ENCODE peak calls at places on chromosomes 5 and 9, in five cellular contexts. One of them, this sample, is unnamed.

GRCh38 chr5:80921026-80921425 is 39.1 kb upstream of the RASGRF2 start:
- DNase-seq in mucosa of descending colon: no peak
- DNase-seq in A549: no peak
- DNase-seq in epithelial cell of esophagus: peak
- DNase-seq in HFF-Myc: no peak
- DNase-seq in this sample: no peak

GRCh38 chr5:74196233-74196632 is 444.3 kb downstream of the ENC1 start:
- DNase-seq in mucosa of descending colon: no peak
- DNase-seq in HFF-Myc: no peak
- DNase-seq in epithelial cell of esophagus: no peak
- DNase-seq in A549: no peak
- DNase-seq in this sample: no peak

GRCh38 chr9:98523231-98523901 is 185.4 kb downstream of the GABBR2 start:
- DNase-seq in epithelial cell of esophagus: peak
- DNase-seq in mucosa of descending colon: no peak
- DNase-seq in HFF-Myc: no peak
- DNase-seq in A549: peak
- DNase-seq in this sample: no peak

GRCh38 chr5:85375525-85375924 is 990.8 kb upstream of the EDIL3 start:
- DNase-seq in mucosa of descending colon: no peak
- DNase-seq in HFF-Myc: no peak
- DNase-seq in epithelial cell of esophagus: no peak
- DNase-seq in A549: no peak
- DNase-seq in this sample: no peak

GRCh38 chr5:108193021-108193795 is 188.7 kb downstream of the FBXL17 start:
- DNase-seq in epithelial cell of esophagus: no peak
- DNase-seq in HFF-Myc: peak
- DNase-seq in mucosa of descending colon: no peak
- DNase-seq in A549: peak
- DNase-seq in this sample: peak

GRCh38 chr5:10702040-10702629 is 58.9 kb downstream of the DAP start:
- DNase-seq in mucosa of descending colon: no peak
- DNase-seq in epithelial cell of esophagus: peak
- DNase-seq in HFF-Myc: no peak
- DNase-seq in A549: no peak
- DNase-seq in this sample: peak

GRCh38 chr5:120146787-120147186 is 317.3 kb upstream of the PRR16 start:
- DNase-seq in mucosa of descending colon: no peak
- DNase-seq in epithelial cell of esophagus: peak
- DNase-seq in HFF-Myc: no peak
- DNase-seq in A549: no peak
- DNase-seq in this sample: no peak

GRCh38 chr5:39197556-39197955 is 21.8 kb downstream of the FYB1 start:
- DNase-seq in epithelial cell of esophagus: peak
- DNase-seq in A549: peak
- DNase-seq in mucosa of descending colon: no peak
- DNase-seq in HFF-Myc: no peak
- DNase-seq in this sample: no peak

GRCh38 chr5:169433221-169433651 is 132.3 kb upstream of the SLIT3 start:
- DNase-seq in HFF-Myc: no peak
- DNase-seq in A549: no peak
- DNase-seq in mucosa of descending colon: no peak
- DNase-seq in epithelial cell of esophagus: no peak
- DNase-seq in this sample: no peak

GRCh38 chr5:81631124-81631523 is 119.8 kb downstream of the SSBP2 start:
- DNase-seq in A549: no peak
- DNase-seq in HFF-Myc: no peak
- DNase-seq in epithelial cell of esophagus: no peak
- DNase-seq in mucosa of descending colon: no peak
- DNase-seq in this sample: no peak

GRCh38 chr5:179860301-179860700 is 1.7 kb upstream of the MRNIP start:
- DNase-seq in HFF-Myc: no peak
- DNase-seq in mucosa of descending colon: no peak
- DNase-seq in A549: no peak
- DNase-seq in epithelial cell of esophagus: no peak
- DNase-seq in this sample: no peak

GRCh38 chr5:157600252-157600651 is 24.7 kb upstream of the ADAM19 start:
- DNase-seq in mucosa of descending colon: no peak
- DNase-seq in HFF-Myc: no peak
- DNase-seq in epithelial cell of esophagus: no peak
- DNase-seq in A549: no peak
- DNase-seq in this sample: no peak

GRCh38 chr5:35136386-35136785 is 88.6 kb upstream of the AGXT2 start:
- DNase-seq in HFF-Myc: peak
- DNase-seq in A549: peak
- DNase-seq in epithelial cell of esophagus: peak
- DNase-seq in mucosa of descending colon: no peak
- DNase-seq in this sample: peak

GRCh38 chr5:151772868-151773561 is 1.3 kb downstream of the G3BP1 start:
- DNase-seq in A549: no peak
- DNase-seq in epithelial cell of esophagus: peak
- DNase-seq in HFF-Myc: no peak
- DNase-seq in mucosa of descending colon: peak
- DNase-seq in this sample: no peak

GRCh38 chr9:34171753-34172535 is 6.9 kb upstream of the UBAP1 start:
- DNase-seq in A549: no peak
- DNase-seq in epithelial cell of esophagus: no peak
- DNase-seq in mucosa of descending colon: peak
- DNase-seq in HFF-Myc: no peak
- DNase-seq in this sample: no peak

GRCh38 chr5:3595102-3595961 is at the start of gene IRX1:
- DNase-seq in mucosa of descending colon: no peak
- DNase-seq in HFF-Myc: no peak
- DNase-seq in A549: no peak
- DNase-seq in epithelial cell of esophagus: peak
- DNase-seq in this sample: no peak

GRCh38 chr9:137643921-137644320 is 25.1 kb downstream of the EHMT1 start:
- DNase-seq in A549: no peak
- DNase-seq in mucosa of descending colon: no peak
- DNase-seq in HFF-Myc: no peak
- DNase-seq in epithelial cell of esophagus: no peak
- DNase-seq in this sample: no peak

GRCh38 chr5:12023614-12024241 is 119.5 kb upstream of the CTNND2 start:
- DNase-seq in epithelial cell of esophagus: peak
- DNase-seq in HFF-Myc: peak
- DNase-seq in mucosa of descending colon: peak
- DNase-seq in A549: peak
- DNase-seq in this sample: no peak

GRCh38 chr9:16207161-16207560 is 654.3 kb downstream of the CCDC171 start:
- DNase-seq in HFF-Myc: no peak
- DNase-seq in epithelial cell of esophagus: no peak
- DNase-seq in A549: no peak
- DNase-seq in mucosa of descending colon: no peak
- DNase-seq in this sample: no peak

GRCh38 chr5:152689275-152689711 is 284.2 kb upstream of the NMUR2 start:
- DNase-seq in A549: no peak
- DNase-seq in HFF-Myc: no peak
- DNase-seq in mucosa of descending colon: no peak
- DNase-seq in epithelial cell of esophagus: peak
- DNase-seq in this sample: no peak

GRCh38 chr9:88106492-88106891 is 31.8 kb downstream of the SPATA31C2 start:
- DNase-seq in mucosa of descending colon: peak
- DNase-seq in epithelial cell of esophagus: peak
- DNase-seq in A549: peak
- DNase-seq in HFF-Myc: no peak
- DNase-seq in this sample: peak

GRCh38 chr5:76715484-76715733 is 517 bp upstream of the F2R start:
- DNase-seq in mucosa of descending colon: peak
- DNase-seq in HFF-Myc: no peak
- DNase-seq in epithelial cell of esophagus: no peak
- DNase-seq in A549: no peak
- DNase-seq in this sample: no peak

GRCh38 chr5:73822989-73823339 is 197.0 kb downstream of the ARHGEF28 start:
- DNase-seq in A549: peak
- DNase-seq in epithelial cell of esophagus: peak
- DNase-seq in HFF-Myc: no peak
- DNase-seq in mucosa of descending colon: no peak
- DNase-seq in this sample: no peak

GRCh38 chr5:60382761-60383160 is 317.2 kb downstream of the DEPDC1B start:
- DNase-seq in epithelial cell of esophagus: peak
- DNase-seq in HFF-Myc: peak
- DNase-seq in mucosa of descending colon: no peak
- DNase-seq in A549: peak
- DNase-seq in this sample: no peak

GRCh38 chr9:20015427-20015931 is 226.6 kb upstream of the SLC24A2 start:
- DNase-seq in mucosa of descending colon: no peak
- DNase-seq in HFF-Myc: no peak
- DNase-seq in epithelial cell of esophagus: no peak
- DNase-seq in A549: no peak
- DNase-seq in this sample: no peak

GRCh38 chr5:156423597-156423996 is 96.6 kb downstream of the SGCD start:
- DNase-seq in A549: no peak
- DNase-seq in mucosa of descending colon: no peak
- DNase-seq in epithelial cell of esophagus: no peak
- DNase-seq in HFF-Myc: no peak
- DNase-seq in this sample: no peak

GRCh38 chr5:141787376-141787775 is 90.8 kb downstream of the PCDH1 start:
- DNase-seq in mucosa of descending colon: no peak
- DNase-seq in A549: no peak
- DNase-seq in epithelial cell of esophagus: peak
- DNase-seq in HFF-Myc: no peak
- DNase-seq in this sample: no peak

GRCh38 chr5:143217065-143217803 is 186.3 kb downstream of the NR3C1 start:
- DNase-seq in A549: no peak
- DNase-seq in mucosa of descending colon: no peak
- DNase-seq in HFF-Myc: no peak
- DNase-seq in epithelial cell of esophagus: peak
- DNase-seq in this sample: no peak

GRCh38 chr9:10045598-10045997 is 567.2 kb downstream of the PTPRD start:
- DNase-seq in mucosa of descending colon: no peak
- DNase-seq in epithelial cell of esophagus: peak
- DNase-seq in HFF-Myc: no peak
- DNase-seq in A549: peak
- DNase-seq in this sample: no peak

GRCh38 chr5:1294839-1295649 is at the start of gene TERT:
- DNase-seq in HFF-Myc: no peak
- DNase-seq in A549: peak
- DNase-seq in epithelial cell of esophagus: no peak
- DNase-seq in mucosa of descending colon: peak
- DNase-seq in this sample: no peak

GRCh38 chr5:107508083-107508482 is 162.7 kb downstream of the EFNA5 start:
- DNase-seq in epithelial cell of esophagus: no peak
- DNase-seq in A549: no peak
- DNase-seq in HFF-Myc: no peak
- DNase-seq in mucosa of descending colon: no peak
- DNase-seq in this sample: no peak

GRCh38 chr9:79575560-79575959 is 3.8 kb downstream of the TLE4 start:
- DNase-seq in A549: no peak
- DNase-seq in mucosa of descending colon: no peak
- DNase-seq in HFF-Myc: no peak
- DNase-seq in epithelial cell of esophagus: no peak
- DNase-seq in this sample: no peak

GRCh38 chr9:109320338-109320733 is 523 bp downstream of the EPB41L4B start:
- DNase-seq in A549: no peak
- DNase-seq in epithelial cell of esophagus: no peak
- DNase-seq in HFF-Myc: no peak
- DNase-seq in mucosa of descending colon: no peak
- DNase-seq in this sample: no peak

GRCh38 chr5:178455480-178455835 is 134.7 kb downstream of the COL23A1 start:
- DNase-seq in A549: no peak
- DNase-seq in epithelial cell of esophagus: no peak
- DNase-seq in HFF-Myc: no peak
- DNase-seq in mucosa of descending colon: no peak
- DNase-seq in this sample: no peak

GRCh38 chr5:31455172-31455571 is 76.7 kb downstream of the DROSHA start:
- DNase-seq in mucosa of descending colon: no peak
- DNase-seq in HFF-Myc: no peak
- DNase-seq in A549: no peak
- DNase-seq in epithelial cell of esophagus: no peak
- DNase-seq in this sample: no peak

GRCh38 chr9:134179595-134179917 is 15.2 kb upstream of the RNU6ATAC start:
- DNase-seq in HFF-Myc: no peak
- DNase-seq in epithelial cell of esophagus: no peak
- DNase-seq in A549: no peak
- DNase-seq in mucosa of descending colon: no peak
- DNase-seq in this sample: no peak

GRCh38 chr5:81825237-81825636 is 74.3 kb upstream of the SSBP2 start:
- DNase-seq in A549: peak
- DNase-seq in HFF-Myc: no peak
- DNase-seq in epithelial cell of esophagus: peak
- DNase-seq in mucosa of descending colon: peak
- DNase-seq in this sample: peak

GRCh38 chr9:124052401-124052800 is 40.8 kb downstream of the LHX2 start:
- DNase-seq in A549: no peak
- DNase-seq in mucosa of descending colon: no peak
- DNase-seq in HFF-Myc: no peak
- DNase-seq in epithelial cell of esophagus: no peak
- DNase-seq in this sample: no peak

GRCh38 chr9:124050955-124051354 is 39.4 kb downstream of the LHX2 start:
- DNase-seq in HFF-Myc: no peak
- DNase-seq in mucosa of descending colon: no peak
- DNase-seq in epithelial cell of esophagus: no peak
- DNase-seq in A549: no peak
- DNase-seq in this sample: no peak

GRCh38 chr9:124054671-124055212 is 43.2 kb downstream of the LHX2 start:
- DNase-seq in HFF-Myc: no peak
- DNase-seq in A549: peak
- DNase-seq in epithelial cell of esophagus: peak
- DNase-seq in mucosa of descending colon: no peak
- DNase-seq in this sample: peak
- TF ChIP-seq CTCF in HFF-Myc: no peak
- TF ChIP-seq CTCF in A549: no peak
- TF ChIP-seq CTCF in epithelial cell of esophagus: no peak
- TF ChIP-seq CTCF in mucosa of descending colon: no peak
- TF ChIP-seq CTCF in this sample: peak

GRCh38 chr9:38620483-38621433 is at the start of gene ANKRD18A:
- DNase-seq in A549: peak
- DNase-seq in mucosa of descending colon: peak
- DNase-seq in HFF-Myc: peak
- DNase-seq in epithelial cell of esophagus: peak
- DNase-seq in this sample: no peak
- TF ChIP-seq CTCF in A549: peak
- TF ChIP-seq CTCF in mucosa of descending colon: peak
- TF ChIP-seq CTCF in HFF-Myc: peak
- TF ChIP-seq CTCF in epithelial cell of esophagus: peak
- TF ChIP-seq CTCF in this sample: peak

GRCh38 chr9:68678430-68678829 is 26.6 kb upstream of the PIP5K1B start:
- DNase-seq in epithelial cell of esophagus: no peak
- DNase-seq in mucosa of descending colon: no peak
- DNase-seq in HFF-Myc: no peak
- DNase-seq in A549: peak
- DNase-seq in this sample: no peak
- TF ChIP-seq CTCF in epithelial cell of esophagus: no peak
- TF ChIP-seq CTCF in mucosa of descending colon: no peak
- TF ChIP-seq CTCF in HFF-Myc: peak
- TF ChIP-seq CTCF in A549: no peak
- TF ChIP-seq CTCF in this sample: peak

DNA sequence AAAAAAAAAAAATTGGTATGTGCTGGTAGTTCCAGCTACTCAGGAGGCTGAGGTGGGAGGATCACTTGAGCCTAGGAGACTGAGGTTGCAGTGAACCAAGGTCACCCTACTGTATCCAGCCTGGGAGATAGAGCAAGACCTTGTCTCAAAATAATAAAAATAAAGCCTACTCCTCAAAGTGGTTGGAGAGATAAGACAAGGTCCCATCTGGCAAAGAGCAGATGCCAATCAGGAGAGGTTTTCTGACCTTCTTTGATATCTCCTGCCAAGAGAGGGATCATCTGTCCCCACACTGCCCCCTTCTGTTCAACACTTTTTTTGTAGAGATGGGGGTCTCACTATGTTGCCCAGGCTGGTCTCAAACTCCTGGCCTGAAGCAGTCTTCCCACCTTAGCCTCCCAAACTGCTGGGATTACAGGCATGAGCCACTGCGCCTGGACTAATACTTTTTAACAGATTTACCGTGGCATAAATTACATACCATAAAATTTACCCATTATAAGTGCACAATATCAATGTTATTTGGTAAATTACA is 64.7 kb downstream of the SH3PXD2B start:
- DNase-seq in epithelial cell of esophagus: no peak
- DNase-seq in mucosa of descending colon: no peak
- DNase-seq in A549: no peak
- DNase-seq in HFF-Myc: no peak
- DNase-seq in this sample: no peak
- TF ChIP-seq CTCF in epithelial cell of esophagus: no peak
- TF ChIP-seq CTCF in mucosa of descending colon: no peak
- TF ChIP-seq CTCF in A549: peak
- TF ChIP-seq CTCF in HFF-Myc: peak
- TF ChIP-seq CTCF in this sample: no peak